ENCODE peak calls at places on chromosomes 1 and 21, in six cellular contexts. One of them, this sample, is unnamed.

GRCh38 chr1:93758842-93759515 is 77.3 kb upstream of the BCAR3 start:
- DNase-seq in endothelial cell of umbilical vein: peak
- DNase-seq in NB4: peak
- DNase-seq in mucosa of descending colon: no peak
- DNase-seq in fibroblast of mammary gland: peak
- DNase-seq in astrocyte of the cerebellum: peak
- DNase-seq in this sample: no peak

GRCh38 chr1:236870721-236871120 is 75.6 kb downstream of the MTR start:
- DNase-seq in mucosa of descending colon: no peak
- DNase-seq in endothelial cell of umbilical vein: no peak
- DNase-seq in NB4: peak
- DNase-seq in fibroblast of mammary gland: no peak
- DNase-seq in astrocyte of the cerebellum: no peak
- DNase-seq in this sample: no peak

GRCh38 chr1:178472531-178472930 is 24.2 kb downstream of the CLEC20A start:
- DNase-seq in endothelial cell of umbilical vein: no peak
- DNase-seq in NB4: no peak
- DNase-seq in astrocyte of the cerebellum: no peak
- DNase-seq in mucosa of descending colon: no peak
- DNase-seq in fibroblast of mammary gland: no peak
- DNase-seq in this sample: no peak

GRCh38 chr1:201025571-201026002 is 2.1 kb upstream of the KIF21B start:
- DNase-seq in mucosa of descending colon: no peak
- DNase-seq in endothelial cell of umbilical vein: peak
- DNase-seq in astrocyte of the cerebellum: no peak
- DNase-seq in NB4: peak
- DNase-seq in fibroblast of mammary gland: peak
- DNase-seq in this sample: no peak

GRCh38 chr1:206769331-206769731 is 1.2 kb upstream of the IL19 start:
- DNase-seq in NB4: no peak
- DNase-seq in fibroblast of mammary gland: no peak
- DNase-seq in mucosa of descending colon: no peak
- DNase-seq in astrocyte of the cerebellum: no peak
- DNase-seq in endothelial cell of umbilical vein: no peak
- DNase-seq in this sample: no peak

GRCh38 chr1:110106013-110106941 is 6.0 kb upstream of the UBL4B start:
- DNase-seq in endothelial cell of umbilical vein: peak
- DNase-seq in astrocyte of the cerebellum: peak
- DNase-seq in fibroblast of mammary gland: peak
- DNase-seq in mucosa of descending colon: peak
- DNase-seq in NB4: peak
- DNase-seq in this sample: peak

GRCh38 chr1:228989992-228990827 is 254.9 kb downstream of the RHOU start:
- DNase-seq in endothelial cell of umbilical vein: peak
- DNase-seq in NB4: peak
- DNase-seq in mucosa of descending colon: peak
- DNase-seq in astrocyte of the cerebellum: no peak
- DNase-seq in fibroblast of mammary gland: peak
- DNase-seq in this sample: no peak

GRCh38 chr1:218479436-218480115 is 134.4 kb downstream of the TGFB2 start:
- DNase-seq in endothelial cell of umbilical vein: peak
- DNase-seq in mucosa of descending colon: no peak
- DNase-seq in fibroblast of mammary gland: peak
- DNase-seq in NB4: no peak
- DNase-seq in astrocyte of the cerebellum: no peak
- DNase-seq in this sample: no peak

GRCh38 chr21:33029512-33029921 is 3.8 kb downstream of the OLIG2 start:
- DNase-seq in NB4: no peak
- DNase-seq in fibroblast of mammary gland: no peak
- DNase-seq in endothelial cell of umbilical vein: no peak
- DNase-seq in mucosa of descending colon: no peak
- DNase-seq in astrocyte of the cerebellum: no peak
- DNase-seq in this sample: no peak

GRCh38 chr21:33028271-33028670 is 2.5 kb downstream of the OLIG2 start:
- DNase-seq in astrocyte of the cerebellum: no peak
- DNase-seq in fibroblast of mammary gland: no peak
- DNase-seq in mucosa of descending colon: no peak
- DNase-seq in endothelial cell of umbilical vein: no peak
- DNase-seq in NB4: no peak
- DNase-seq in this sample: no peak

GRCh38 chr21:33029975-33030461 is 4.3 kb downstream of the OLIG2 start:
- DNase-seq in endothelial cell of umbilical vein: no peak
- DNase-seq in fibroblast of mammary gland: no peak
- DNase-seq in mucosa of descending colon: no peak
- DNase-seq in NB4: no peak
- DNase-seq in astrocyte of the cerebellum: no peak
- DNase-seq in this sample: no peak

GRCh38 chr21:33027401-33028185 is 1.9 kb downstream of the OLIG2 start:
- DNase-seq in NB4: no peak
- DNase-seq in fibroblast of mammary gland: no peak
- DNase-seq in mucosa of descending colon: no peak
- DNase-seq in astrocyte of the cerebellum: no peak
- DNase-seq in endothelial cell of umbilical vein: no peak
- DNase-seq in this sample: no peak

DNA sequence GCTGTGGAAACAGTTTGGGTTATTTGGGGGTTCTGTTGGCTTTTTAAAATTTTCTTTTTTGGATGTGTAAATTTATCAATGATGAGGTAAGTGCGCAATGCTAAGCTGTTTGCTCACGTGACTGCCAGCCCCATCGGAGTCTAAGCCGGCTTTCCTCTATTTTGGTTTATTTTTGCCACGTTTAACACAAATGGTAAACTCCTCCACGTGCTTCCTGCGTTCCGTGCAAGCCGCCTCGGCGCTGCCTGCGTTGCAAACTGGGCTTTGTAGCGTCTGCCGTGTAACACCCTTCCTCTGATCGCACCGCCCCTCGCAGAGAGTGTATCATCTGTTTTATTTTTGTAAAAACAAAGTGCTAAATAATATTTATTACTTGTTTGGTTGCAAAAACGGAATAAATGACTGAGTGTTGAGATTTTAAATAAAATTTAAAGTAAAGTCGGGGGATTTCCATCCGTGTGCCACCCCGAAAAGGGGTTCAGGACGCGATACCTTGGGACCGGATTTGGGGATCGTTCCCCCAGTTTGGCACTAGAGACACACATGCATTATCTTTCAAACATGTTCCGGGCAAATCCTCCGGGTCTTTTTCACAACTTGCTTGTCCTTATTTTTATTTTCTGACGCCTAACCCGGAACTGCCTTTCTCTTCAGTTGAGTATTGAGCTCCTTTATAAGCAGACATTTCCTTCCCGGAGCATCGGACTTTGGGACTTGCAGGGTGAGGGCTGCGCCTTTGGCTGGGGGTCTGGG is 3.2 kb downstream of the OLIG2 start:
- DNase-seq in endothelial cell of umbilical vein: no peak
- DNase-seq in mucosa of descending colon: no peak
- DNase-seq in astrocyte of the cerebellum: no peak
- DNase-seq in fibroblast of mammary gland: no peak
- DNase-seq in NB4: no peak
- DNase-seq in this sample: no peak
- H3K4me3 ChIP-seq in endothelial cell of umbilical vein: no peak
- H3K4me3 ChIP-seq in mucosa of descending colon: no peak
- H3K4me3 ChIP-seq in astrocyte of the cerebellum: no peak
- H3K4me3 ChIP-seq in fibroblast of mammary gland: no peak
- H3K4me3 ChIP-seq in NB4: peak
- H3K4me3 ChIP-seq in this sample: peak

GRCh38 chr1:235628316-235629006 is 21.1 kb downstream of the GNG4 start:
- DNase-seq in NB4: no peak
- DNase-seq in mucosa of descending colon: peak
- DNase-seq in fibroblast of mammary gland: no peak
- DNase-seq in endothelial cell of umbilical vein: no peak
- DNase-seq in astrocyte of the cerebellum: no peak
- DNase-seq in this sample: no peak

GRCh38 chr1:235635938-235636663 is 13.5 kb downstream of the GNG4 start:
- DNase-seq in fibroblast of mammary gland: no peak
- DNase-seq in mucosa of descending colon: peak
- DNase-seq in endothelial cell of umbilical vein: no peak
- DNase-seq in astrocyte of the cerebellum: no peak
- DNase-seq in NB4: no peak
- DNase-seq in this sample: no peak

GRCh38 chr1:235631816-235632215 is 17.8 kb downstream of the GNG4 start:
- DNase-seq in endothelial cell of umbilical vein: no peak
- DNase-seq in fibroblast of mammary gland: no peak
- DNase-seq in NB4: no peak
- DNase-seq in mucosa of descending colon: peak
- DNase-seq in astrocyte of the cerebellum: no peak
- DNase-seq in this sample: no peak

GRCh38 chr1:235633220-235633540 is 16.4 kb downstream of the GNG4 start:
- DNase-seq in NB4: no peak
- DNase-seq in fibroblast of mammary gland: no peak
- DNase-seq in endothelial cell of umbilical vein: no peak
- DNase-seq in astrocyte of the cerebellum: no peak
- DNase-seq in mucosa of descending colon: no peak
- DNase-seq in this sample: no peak

DNA sequence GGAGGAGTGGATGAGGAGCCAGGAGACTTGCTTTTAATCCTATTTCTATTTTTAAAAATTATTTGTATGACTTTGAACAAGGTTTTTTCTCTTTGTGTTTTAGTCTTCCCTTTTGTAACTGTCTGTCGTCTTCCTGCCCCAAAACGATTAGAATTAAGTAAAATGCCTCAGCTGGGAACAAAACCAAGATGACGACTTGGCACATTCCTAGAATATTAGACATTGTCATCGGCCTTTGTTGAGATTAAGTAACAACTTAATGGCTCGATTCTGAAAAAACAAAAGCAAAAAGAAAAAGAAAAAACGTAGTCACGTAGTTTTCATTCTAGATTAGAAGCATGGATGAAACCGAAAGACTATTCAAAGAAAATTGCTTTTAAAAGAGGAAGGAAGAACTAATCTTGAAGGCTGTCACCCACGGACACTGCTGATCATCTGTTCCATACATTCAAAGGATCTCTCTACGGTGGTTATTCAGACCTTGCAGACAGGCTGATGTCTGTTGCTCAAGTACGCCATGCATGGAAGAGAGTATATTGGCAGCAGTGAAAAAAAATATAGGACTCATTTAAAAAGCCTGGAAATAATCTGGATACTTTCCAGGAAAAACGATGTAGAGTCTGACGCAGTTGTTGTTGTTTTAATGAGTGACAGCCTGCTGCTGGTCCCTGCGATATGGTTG is 16.9 kb downstream of the GNG4 start:
- DNase-seq in fibroblast of mammary gland: peak
- DNase-seq in NB4: peak
- DNase-seq in mucosa of descending colon: no peak
- DNase-seq in astrocyte of the cerebellum: peak
- DNase-seq in endothelial cell of umbilical vein: peak
- DNase-seq in this sample: no peak
- H3K4me3 ChIP-seq in fibroblast of mammary gland: peak
- H3K4me3 ChIP-seq in NB4: no peak
- H3K4me3 ChIP-seq in mucosa of descending colon: no peak
- H3K4me3 ChIP-seq in astrocyte of the cerebellum: peak
- H3K4me3 ChIP-seq in endothelial cell of umbilical vein: peak
- H3K4me3 ChIP-seq in this sample: peak

DNA sequence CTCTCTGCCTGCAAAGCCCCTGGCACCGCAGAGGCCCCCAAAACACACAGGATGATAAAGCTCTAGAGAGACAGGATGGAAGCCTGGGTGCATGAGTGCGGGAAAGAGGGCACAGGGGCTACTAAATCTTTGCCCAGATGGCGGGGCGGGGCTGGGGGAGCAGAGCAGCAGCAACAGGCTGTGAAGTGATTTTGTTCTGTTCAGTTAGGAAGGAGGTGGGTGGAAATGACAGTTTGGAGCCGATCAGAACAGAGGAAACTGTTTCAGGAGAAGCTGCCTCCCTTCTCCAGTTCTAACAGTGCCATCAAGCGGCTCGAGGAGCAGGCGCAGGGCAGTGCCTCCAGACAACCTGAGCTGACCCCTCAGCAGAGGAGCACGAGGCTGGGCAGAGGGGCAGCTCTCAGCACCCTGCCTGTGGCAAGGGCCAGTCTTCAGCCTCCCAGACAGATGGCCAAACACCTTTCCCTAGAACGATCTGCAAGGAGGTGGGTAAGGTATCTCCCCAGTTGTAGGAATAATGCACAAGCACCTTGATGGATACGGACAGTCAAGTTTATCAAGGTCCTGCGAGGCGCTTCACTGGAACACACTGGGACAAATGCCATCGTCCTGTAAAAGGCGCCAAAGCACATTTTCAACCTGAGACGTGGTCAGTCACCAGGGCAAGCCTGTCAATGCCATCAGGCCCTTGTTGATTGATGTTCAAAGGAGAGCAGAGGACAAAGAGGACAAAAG is 44.9 kb downstream of the TOMM20 start:
- DNase-seq in mucosa of descending colon: peak
- DNase-seq in NB4: peak
- DNase-seq in fibroblast of mammary gland: peak
- DNase-seq in endothelial cell of umbilical vein: peak
- DNase-seq in astrocyte of the cerebellum: peak
- DNase-seq in this sample: peak
- H3K4me3 ChIP-seq in mucosa of descending colon: no peak
- H3K4me3 ChIP-seq in NB4: peak
- H3K4me3 ChIP-seq in fibroblast of mammary gland: no peak
- H3K4me3 ChIP-seq in endothelial cell of umbilical vein: no peak
- H3K4me3 ChIP-seq in astrocyte of the cerebellum: peak
- H3K4me3 ChIP-seq in this sample: no peak

GRCh38 chr1:160519542-160520435 is 3.3 kb downstream of the SLAMF6 start:
- DNase-seq in fibroblast of mammary gland: no peak
- DNase-seq in mucosa of descending colon: no peak
- DNase-seq in astrocyte of the cerebellum: no peak
- DNase-seq in endothelial cell of umbilical vein: no peak
- DNase-seq in NB4: no peak
- DNase-seq in this sample: peak

GRCh38 chr1:160520999-160521398 is 2.1 kb downstream of the SLAMF6 start:
- DNase-seq in astrocyte of the cerebellum: no peak
- DNase-seq in NB4: no peak
- DNase-seq in endothelial cell of umbilical vein: no peak
- DNase-seq in fibroblast of mammary gland: no peak
- DNase-seq in mucosa of descending colon: no peak
- DNase-seq in this sample: no peak

GRCh38 chr1:160521554-160521953 is 1.5 kb downstream of the SLAMF6 start:
- DNase-seq in endothelial cell of umbilical vein: no peak
- DNase-seq in astrocyte of the cerebellum: no peak
- DNase-seq in NB4: no peak
- DNase-seq in mucosa of descending colon: no peak
- DNase-seq in fibroblast of mammary gland: no peak
- DNase-seq in this sample: no peak

GRCh38 chr1:160522136-160522535 is 919 bp downstream of the SLAMF6 start:
- DNase-seq in NB4: no peak
- DNase-seq in endothelial cell of umbilical vein: no peak
- DNase-seq in astrocyte of the cerebellum: no peak
- DNase-seq in mucosa of descending colon: no peak
- DNase-seq in fibroblast of mammary gland: no peak
- DNase-seq in this sample: no peak

DNA sequence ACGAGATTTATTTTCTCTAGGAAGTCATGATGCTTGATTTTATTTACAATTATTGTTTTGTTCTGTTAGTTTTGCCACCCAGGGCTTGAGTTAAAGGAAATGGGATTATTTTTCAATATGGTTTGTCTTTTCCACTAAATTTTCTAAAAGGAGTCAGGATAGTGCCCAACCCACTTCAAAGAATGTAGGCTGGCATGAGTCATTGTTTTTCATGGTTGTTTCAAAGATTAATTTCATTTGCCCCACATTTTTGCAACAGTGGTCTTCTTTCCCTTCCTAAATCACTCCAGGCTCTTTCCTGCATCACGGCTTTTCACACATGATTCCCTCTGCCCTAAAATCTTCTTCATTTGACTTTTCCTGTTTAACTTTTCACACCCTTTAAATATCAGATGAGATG is 2.5 kb downstream of the SLAMF6 start:
- DNase-seq in mucosa of descending colon: no peak
- DNase-seq in fibroblast of mammary gland: no peak
- DNase-seq in NB4: no peak
- DNase-seq in astrocyte of the cerebellum: no peak
- DNase-seq in endothelial cell of umbilical vein: no peak
- DNase-seq in this sample: no peak
- H3K4me3 ChIP-seq in mucosa of descending colon: no peak
- H3K4me3 ChIP-seq in fibroblast of mammary gland: no peak
- H3K4me3 ChIP-seq in NB4: no peak
- H3K4me3 ChIP-seq in astrocyte of the cerebellum: no peak
- H3K4me3 ChIP-seq in endothelial cell of umbilical vein: no peak
- H3K4me3 ChIP-seq in this sample: peak